ENCODE peak calls at places on chromosomes 4 and X, in six cellular contexts. T, E, S, P, L and C are unnamed samples.

GRCh38 chrX:16963216-16963615 is 16.8 kb downstream of the REPS2 start:
- DNase-seq in S (no peak), E (no peak), L (no peak), P (no peak), T (no peak), C (no peak)

GRCh38 chr4:14924945-14925344 is 77.3 kb upstream of the CPEB2 start:
- DNase-seq in L (no peak), T (no peak), S (no peak), E (no peak), P (no peak), C (no peak)

GRCh38 chr4:8556341-8557150 is 23.6 kb upstream of the GPR78 start:
- DNase-seq in P (no peak), S (no peak), T (no peak), L (no peak), E (no peak), C (no peak)

GRCh38 chrX:133681416-133681815 is 266.1 kb upstream of the GPC4 start:
- DNase-seq in T (no peak), P (no peak), L (no peak), E (no peak), S (no peak), C (no peak)

GRCh38 chr4:168496834-168497233 is at the start of gene PALLD:
- DNase-seq in S (no peak), T (no peak), L (no peak), P (no peak), E (peak; percentile 42), C (no peak)

GRCh38 chr4:137471895-137472294 is 60.4 kb downstream of the PCDH18 start:
- DNase-seq in L (no peak), S (no peak), T (no peak), P (no peak), E (peak; percentile 51), C (no peak)

GRCh38 chr4:15343581-15343980 is 84.3 kb upstream of the C1QTNF7 start:
- DNase-seq in T (no peak), L (no peak), S (no peak), P (no peak), E (no peak), C (no peak)

GRCh38 chr4:175784986-175785525 is 27.0 kb downstream of the GPM6A start:
- DNase-seq in T (no peak), L (no peak), S (no peak), E (no peak), P (no peak), C (no peak)

GRCh38 chr4:120921456-120922389 is 803 bp downstream of the PRDM5 start:
- DNase-seq in T (peak; percentile 75), E (peak; percentile 71), S (no peak), L (peak; percentile 18), P (peak; percentile 74), C (peak; percentile 13)

GRCh38 chr4:184845367-184846011 is 19.7 kb upstream of the ACSL1 start:
- DNase-seq in P (peak; percentile 33), L (no peak), E (peak; percentile 25), S (no peak), T (no peak), C (no peak)

GRCh38 chr4:172666711-172667368 is 501.8 kb upstream of the GALNT7 start:
- DNase-seq in T (no peak), E (no peak), P (peak; percentile 72), L (no peak), S (no peak), C (no peak)